ENCODE peak calls at places on chromosomes 13 and 19, in six cellular contexts. W, Z, H, L, R and B are unnamed samples.

GRCh38 chr13:44649118-44649455 is 73.0 kb upstream of the TSC22D1 start:
- DNase-seq in W (no peak), Z (no peak), H (no peak), L (no peak), R (no peak), B (no peak)

GRCh38 chr13:44404261-44405139 is 30.9 kb downstream of the SERP2 start:
- DNase-seq in W (no peak), Z (no peak), H (no peak), L (no peak), R (peak; percentile 65), B (no peak)

GRCh38 chr13:78978381-78978998 is 319.5 kb upstream of the OBI1 start:
- DNase-seq in W (peak; percentile 70), Z (peak; percentile 33), H (peak; percentile 75), L (peak; percentile 12), R (peak; percentile 43), B (peak; percentile 26)

GRCh38 chr13:20559659-20560356 is 7.1 kb upstream of the IFT88 start:
- DNase-seq in W (no peak), Z (no peak), H (no peak), L (no peak), R (no peak), B (no peak)

GRCh38 chr13:98216135-98216565 is 39.1 kb upstream of the RNF113B start:
- DNase-seq in W (no peak), Z (peak; percentile 92), H (peak; percentile 55), L (no peak), R (no peak), B (peak; percentile 69)

GRCh38 chr19:30227071-30227621 is 145.0 kb upstream of the ZNF536 start:
- DNase-seq in W (peak; percentile 25), Z (peak; percentile 30), H (no peak), L (no peak), R (no peak), B (no peak)

GRCh38 chr13:24911135-24911524 is 147.2 kb downstream of the RNF17 start:
- DNase-seq in W (no peak), Z (peak; percentile 63), H (peak; percentile 32), L (no peak), R (no peak), B (peak; percentile 23)

GRCh38 chr13:113059891-113060290 is 45.7 kb upstream of the F7 start:
- DNase-seq in W (no peak), Z (no peak), H (no peak), L (no peak), R (no peak), B (no peak)

GRCh38 chr19:5298502-5298901 is 42.1 kb downstream of the PTPRS start:
- DNase-seq in W (no peak), Z (no peak), H (no peak), L (no peak), R (no peak), B (no peak)

GRCh38 chr13:97275265-97275664 is 53.1 kb downstream of the MBNL2 start:
- DNase-seq in W (no peak), Z (peak; percentile 93), H (peak; percentile 92), L (no peak), R (no peak), B (peak; percentile 65)

GRCh38 chr19:38788478-38789243 is at the start of gene LGALS7B:
- DNase-seq in W (no peak), Z (no peak), H (no peak), L (no peak), R (no peak), B (no peak)

GRCh38 chr13:79225487-79226232 is 180.4 kb downstream of the RBM26 start:
- DNase-seq in W (no peak), Z (no peak), H (no peak), L (no peak), R (no peak), B (no peak)

GRCh38 chr19:3397266-3398022 is 31.1 kb downstream of the NFIC start:
- DNase-seq in W (peak; percentile 19), Z (peak; percentile 52), H (no peak), L (no peak), R (peak; percentile 57), B (no peak)

GRCh38 chr19:34220472-34221063 is 33.8 kb upstream of the GARRE1 start:
- DNase-seq in W (peak; percentile 52), Z (peak; percentile 80), H (peak; percentile 78), L (peak; percentile 58), R (peak; percentile 75), B (no peak)

GRCh38 chr13:60433505-60433904 is 36.5 kb downstream of the TDRD3 start:
- DNase-seq in W (no peak), Z (no peak), H (no peak), L (no peak), R (no peak), B (no peak)

GRCh38 chr19:40219721-40220276 is 1.6 kb upstream of the TTC9B start:
- DNase-seq in W (no peak), Z (peak; percentile 76), H (peak; percentile 70), L (no peak), R (no peak), B (peak; percentile 30)

GRCh38 chr19:3367572-3368440 is 1.4 kb downstream of the NFIC start:
- DNase-seq in W (no peak), Z (peak; percentile 46), H (no peak), L (no peak), R (peak; percentile 53), B (no peak)

GRCh38 chr13:47917022-47917574 is 84.0 kb downstream of the SUCLA2 start:
- DNase-seq in W (no peak), Z (no peak), H (no peak), L (no peak), R (no peak), B (no peak)